ENCODE peak calls at places on chromosomes 6 and 20, in nine cellular contexts. One of them, this sample, is unnamed.

GRCh38 chr20:38609828-38610227 is 8.2 kb downstream of the ARHGAP40 start:
- DNase-seq in lower leg skin: no peak
- DNase-seq in AG09319: no peak
- DNase-seq in A673: no peak
- DNase-seq in fibroblast of mammary gland: no peak
- DNase-seq in WERI-Rb-1: no peak
- DNase-seq in right atrium auricular region: no peak
- DNase-seq in IMR-90: no peak
- DNase-seq in lower lobe of right lung: no peak
- DNase-seq in this sample: no peak

GRCh38 chr6:4349323-4349722 is 213.9 kb upstream of the ECI2 start:
- DNase-seq in WERI-Rb-1: no peak
- DNase-seq in lower lobe of right lung: no peak
- DNase-seq in IMR-90: no peak
- DNase-seq in lower leg skin: no peak
- DNase-seq in AG09319: no peak
- DNase-seq in fibroblast of mammary gland: no peak
- DNase-seq in right atrium auricular region: no peak
- DNase-seq in A673: no peak
- DNase-seq in this sample: peak

GRCh38 chr6:3751019-3751729 is at the start of gene PXDC1:
- DNase-seq in WERI-Rb-1: peak
- DNase-seq in A673: no peak
- DNase-seq in lower lobe of right lung: peak
- DNase-seq in AG09319: no peak
- DNase-seq in fibroblast of mammary gland: no peak
- DNase-seq in IMR-90: no peak
- DNase-seq in lower leg skin: peak
- DNase-seq in right atrium auricular region: no peak
- DNase-seq in this sample: no peak

GRCh38 chr6:17610835-17611234 is 10.7 kb downstream of the FAM8A1 start:
- DNase-seq in WERI-Rb-1: no peak
- DNase-seq in fibroblast of mammary gland: no peak
- DNase-seq in lower leg skin: no peak
- DNase-seq in right atrium auricular region: no peak
- DNase-seq in A673: no peak
- DNase-seq in AG09319: no peak
- DNase-seq in lower lobe of right lung: no peak
- DNase-seq in IMR-90: no peak
- DNase-seq in this sample: no peak

GRCh38 chr6:136922680-136922996 is 537 bp downstream of the SLC35D3 start:
- DNase-seq in lower lobe of right lung: no peak
- DNase-seq in right atrium auricular region: no peak
- DNase-seq in AG09319: no peak
- DNase-seq in A673: no peak
- DNase-seq in IMR-90: no peak
- DNase-seq in lower leg skin: no peak
- DNase-seq in WERI-Rb-1: no peak
- DNase-seq in fibroblast of mammary gland: no peak
- DNase-seq in this sample: no peak

GRCh38 chr6:147467891-147468290 is 40.6 kb upstream of the SAMD5 start:
- DNase-seq in IMR-90: no peak
- DNase-seq in lower leg skin: no peak
- DNase-seq in right atrium auricular region: no peak
- DNase-seq in fibroblast of mammary gland: no peak
- DNase-seq in lower lobe of right lung: no peak
- DNase-seq in A673: peak
- DNase-seq in AG09319: no peak
- DNase-seq in WERI-Rb-1: no peak
- DNase-seq in this sample: no peak

GRCh38 chr6:5674723-5675122 is 332.0 kb downstream of the NRN1 start:
- DNase-seq in fibroblast of mammary gland: no peak
- DNase-seq in WERI-Rb-1: no peak
- DNase-seq in right atrium auricular region: no peak
- DNase-seq in AG09319: no peak
- DNase-seq in IMR-90: no peak
- DNase-seq in A673: no peak
- DNase-seq in lower leg skin: no peak
- DNase-seq in lower lobe of right lung: no peak
- DNase-seq in this sample: no peak

GRCh38 chr6:84432616-84433015 is 205.2 kb upstream of the CEP162 start:
- DNase-seq in AG09319: no peak
- DNase-seq in lower lobe of right lung: no peak
- DNase-seq in IMR-90: no peak
- DNase-seq in right atrium auricular region: no peak
- DNase-seq in lower leg skin: no peak
- DNase-seq in A673: no peak
- DNase-seq in fibroblast of mammary gland: peak
- DNase-seq in WERI-Rb-1: peak
- DNase-seq in this sample: no peak

GRCh38 chr6:125165256-125165655 is 11.7 kb downstream of the TPD52L1 start:
- DNase-seq in IMR-90: peak
- DNase-seq in A673: no peak
- DNase-seq in AG09319: no peak
- DNase-seq in right atrium auricular region: no peak
- DNase-seq in WERI-Rb-1: no peak
- DNase-seq in lower leg skin: no peak
- DNase-seq in lower lobe of right lung: no peak
- DNase-seq in fibroblast of mammary gland: peak
- DNase-seq in this sample: no peak

GRCh38 chr6:32439708-32440214 is at the start of gene HLA-DRA:
- DNase-seq in WERI-Rb-1: peak
- DNase-seq in A673: peak
- DNase-seq in fibroblast of mammary gland: peak
- DNase-seq in AG09319: no peak
- DNase-seq in lower leg skin: no peak
- DNase-seq in IMR-90: peak
- DNase-seq in lower lobe of right lung: no peak
- DNase-seq in right atrium auricular region: no peak
- DNase-seq in this sample: no peak

GRCh38 chr6:149335924-149336323 is 18.4 kb downstream of the TAB2 start:
- DNase-seq in right atrium auricular region: no peak
- DNase-seq in A673: peak
- DNase-seq in IMR-90: peak
- DNase-seq in AG09319: no peak
- DNase-seq in lower leg skin: no peak
- DNase-seq in WERI-Rb-1: no peak
- DNase-seq in fibroblast of mammary gland: peak
- DNase-seq in lower lobe of right lung: no peak
- DNase-seq in this sample: no peak

GRCh38 chr6:11609324-11610071 is 71.9 kb downstream of the TMEM170B start:
- DNase-seq in A673: peak
- DNase-seq in right atrium auricular region: peak
- DNase-seq in WERI-Rb-1: no peak
- DNase-seq in lower lobe of right lung: peak
- DNase-seq in AG09319: peak
- DNase-seq in IMR-90: peak
- DNase-seq in fibroblast of mammary gland: peak
- DNase-seq in lower leg skin: peak
- DNase-seq in this sample: no peak

GRCh38 chr6:20444786-20445271 is 43.1 kb downstream of the E2F3 start:
- DNase-seq in right atrium auricular region: no peak
- DNase-seq in WERI-Rb-1: no peak
- DNase-seq in A673: no peak
- DNase-seq in lower leg skin: no peak
- DNase-seq in lower lobe of right lung: no peak
- DNase-seq in IMR-90: peak
- DNase-seq in fibroblast of mammary gland: peak
- DNase-seq in AG09319: no peak
- DNase-seq in this sample: no peak

GRCh38 chr6:105015482-105015881 is 58.6 kb downstream of the LIN28B start:
- DNase-seq in fibroblast of mammary gland: peak
- DNase-seq in IMR-90: peak
- DNase-seq in A673: peak
- DNase-seq in right atrium auricular region: no peak
- DNase-seq in WERI-Rb-1: no peak
- DNase-seq in lower leg skin: no peak
- DNase-seq in AG09319: no peak
- DNase-seq in lower lobe of right lung: no peak
- DNase-seq in this sample: no peak

GRCh38 chr6:107361568-107362270 is 97.6 kb downstream of the PDSS2 start:
- DNase-seq in lower leg skin: no peak
- DNase-seq in AG09319: no peak
- DNase-seq in IMR-90: peak
- DNase-seq in A673: no peak
- DNase-seq in right atrium auricular region: no peak
- DNase-seq in fibroblast of mammary gland: peak
- DNase-seq in WERI-Rb-1: no peak
- DNase-seq in lower lobe of right lung: no peak
- DNase-seq in this sample: no peak

GRCh38 chr6:453152-453551 is 61.6 kb downstream of the IRF4 start:
- DNase-seq in WERI-Rb-1: no peak
- DNase-seq in IMR-90: no peak
- DNase-seq in lower lobe of right lung: no peak
- DNase-seq in AG09319: no peak
- DNase-seq in A673: no peak
- DNase-seq in fibroblast of mammary gland: peak
- DNase-seq in lower leg skin: peak
- DNase-seq in right atrium auricular region: peak
- DNase-seq in this sample: no peak

DNA sequence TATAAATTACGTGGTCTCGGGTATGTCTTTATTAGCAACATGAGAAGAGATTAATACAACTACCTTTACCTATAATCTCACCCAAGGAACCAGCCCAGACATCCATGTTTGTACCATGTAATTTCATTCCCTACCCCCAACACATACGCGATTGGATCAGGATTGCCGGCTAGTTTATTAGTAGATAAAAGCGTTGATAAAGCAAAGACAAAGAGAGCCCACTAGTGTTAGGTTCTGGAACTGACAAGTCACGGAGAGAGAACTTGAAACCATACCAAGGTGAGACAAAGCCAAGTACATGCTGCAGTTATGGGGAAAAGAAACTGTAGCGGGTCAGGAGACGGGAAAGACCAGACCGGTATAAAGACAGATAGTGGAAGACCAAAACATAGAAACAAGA is 37.4 kb upstream of the FAM135A start:
- DNase-seq in fibroblast of mammary gland: peak
- DNase-seq in lower leg skin: no peak
- DNase-seq in WERI-Rb-1: no peak
- DNase-seq in A673: peak
- DNase-seq in AG09319: no peak
- DNase-seq in lower lobe of right lung: no peak
- DNase-seq in right atrium auricular region: no peak
- DNase-seq in IMR-90: no peak
- DNase-seq in this sample: no peak
- TF ChIP-seq CTCF in fibroblast of mammary gland: peak
- TF ChIP-seq CTCF in lower leg skin: no peak
- TF ChIP-seq CTCF in WERI-Rb-1: peak
- TF ChIP-seq CTCF in A673: peak
- TF ChIP-seq CTCF in AG09319: no peak
- TF ChIP-seq CTCF in lower lobe of right lung: no peak
- TF ChIP-seq CTCF in right atrium auricular region: no peak
- TF ChIP-seq CTCF in IMR-90: peak
- TF ChIP-seq CTCF in this sample: peak

DNA sequence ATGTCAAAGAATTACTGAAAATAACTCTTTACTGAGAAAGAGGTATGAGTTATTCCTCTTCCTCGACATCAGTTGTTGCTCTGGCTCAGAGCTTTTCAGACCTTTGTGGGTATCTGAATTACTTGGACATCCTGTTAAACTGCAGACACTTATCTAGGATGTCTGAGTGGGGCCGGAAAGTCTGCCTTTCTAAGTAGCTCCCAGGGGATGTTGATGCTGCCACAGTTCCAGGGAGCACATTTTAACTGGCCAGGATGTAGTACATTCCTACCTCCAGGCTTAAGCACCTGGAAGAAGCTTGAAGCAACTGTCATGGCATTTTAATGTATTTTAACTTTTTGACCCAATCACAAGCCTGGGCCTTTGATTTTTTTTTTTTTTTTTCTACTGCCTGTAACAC is 265.8 kb upstream of the PLCB4 start:
- DNase-seq in A673: no peak
- DNase-seq in WERI-Rb-1: no peak
- DNase-seq in right atrium auricular region: no peak
- DNase-seq in IMR-90: no peak
- DNase-seq in fibroblast of mammary gland: no peak
- DNase-seq in lower leg skin: no peak
- DNase-seq in AG09319: no peak
- DNase-seq in lower lobe of right lung: no peak
- DNase-seq in this sample: no peak
- TF ChIP-seq CTCF in A673: no peak
- TF ChIP-seq CTCF in WERI-Rb-1: no peak
- TF ChIP-seq CTCF in right atrium auricular region: no peak
- TF ChIP-seq CTCF in IMR-90: no peak
- TF ChIP-seq CTCF in fibroblast of mammary gland: no peak
- TF ChIP-seq CTCF in lower leg skin: no peak
- TF ChIP-seq CTCF in AG09319: no peak
- TF ChIP-seq CTCF in lower lobe of right lung: no peak
- TF ChIP-seq CTCF in this sample: no peak

GRCh38 chr6:80106418-80107235 is at the start of gene BCKDHB:
- DNase-seq in IMR-90: peak
- DNase-seq in lower lobe of right lung: peak
- DNase-seq in right atrium auricular region: peak
- DNase-seq in A673: peak
- DNase-seq in WERI-Rb-1: peak
- DNase-seq in AG09319: peak
- DNase-seq in fibroblast of mammary gland: peak
- DNase-seq in lower leg skin: peak
- DNase-seq in this sample: peak
- TF ChIP-seq CTCF in IMR-90: no peak
- TF ChIP-seq CTCF in lower lobe of right lung: no peak
- TF ChIP-seq CTCF in right atrium auricular region: peak
- TF ChIP-seq CTCF in A673: no peak
- TF ChIP-seq CTCF in WERI-Rb-1: no peak
- TF ChIP-seq CTCF in AG09319: no peak
- TF ChIP-seq CTCF in fibroblast of mammary gland: no peak
- TF ChIP-seq CTCF in lower leg skin: no peak
- TF ChIP-seq CTCF in this sample: no peak

GRCh38 chr20:62265365-62265764 is 27.0 kb downstream of the OSBPL2 start:
- DNase-seq in IMR-90: no peak
- DNase-seq in lower leg skin: no peak
- DNase-seq in AG09319: no peak
- DNase-seq in lower lobe of right lung: no peak
- DNase-seq in fibroblast of mammary gland: no peak
- DNase-seq in A673: no peak
- DNase-seq in right atrium auricular region: no peak
- DNase-seq in WERI-Rb-1: no peak
- DNase-seq in this sample: no peak

GRCh38 chr20:62268228-62268900 is 30.0 kb downstream of the OSBPL2 start:
- DNase-seq in lower lobe of right lung: no peak
- DNase-seq in fibroblast of mammary gland: no peak
- DNase-seq in right atrium auricular region: no peak
- DNase-seq in AG09319: no peak
- DNase-seq in lower leg skin: no peak
- DNase-seq in IMR-90: no peak
- DNase-seq in WERI-Rb-1: no peak
- DNase-seq in A673: no peak
- DNase-seq in this sample: no peak

GRCh38 chr20:62266851-62267250 is 28.5 kb downstream of the OSBPL2 start:
- DNase-seq in lower leg skin: no peak
- DNase-seq in WERI-Rb-1: no peak
- DNase-seq in AG09319: no peak
- DNase-seq in lower lobe of right lung: no peak
- DNase-seq in fibroblast of mammary gland: no peak
- DNase-seq in A673: no peak
- DNase-seq in right atrium auricular region: no peak
- DNase-seq in IMR-90: no peak
- DNase-seq in this sample: no peak

GRCh38 chr20:62267543-62267942 is 29.2 kb downstream of the OSBPL2 start:
- DNase-seq in fibroblast of mammary gland: no peak
- DNase-seq in right atrium auricular region: no peak
- DNase-seq in lower lobe of right lung: no peak
- DNase-seq in lower leg skin: no peak
- DNase-seq in A673: no peak
- DNase-seq in AG09319: no peak
- DNase-seq in WERI-Rb-1: no peak
- DNase-seq in IMR-90: no peak
- DNase-seq in this sample: no peak

GRCh38 chr20:62266340-62266739 is 28.0 kb downstream of the OSBPL2 start:
- DNase-seq in WERI-Rb-1: no peak
- DNase-seq in AG09319: no peak
- DNase-seq in A673: peak
- DNase-seq in IMR-90: no peak
- DNase-seq in fibroblast of mammary gland: peak
- DNase-seq in lower leg skin: no peak
- DNase-seq in lower lobe of right lung: no peak
- DNase-seq in right atrium auricular region: no peak
- DNase-seq in this sample: no peak
- TF ChIP-seq CTCF in WERI-Rb-1: no peak
- TF ChIP-seq CTCF in AG09319: no peak
- TF ChIP-seq CTCF in A673: no peak
- TF ChIP-seq CTCF in IMR-90: no peak
- TF ChIP-seq CTCF in fibroblast of mammary gland: no peak
- TF ChIP-seq CTCF in lower leg skin: no peak
- TF ChIP-seq CTCF in lower lobe of right lung: no peak
- TF ChIP-seq CTCF in right atrium auricular region: no peak
- TF ChIP-seq CTCF in this sample: no peak

This sample was measured in type B pancreatic cell.